ENCODE peak calls at places on chromosomes 12 and 14, in nine cellular contexts. J is fibroblast of mammary gland; M is substantia nigra; N is amniotic epithelial cell; O is nucleus accumbens; G is stimulated activated CD4-positive, alpha-beta T cell treated with anti-CD3 and anti-CD28 coated beads, TNF-alpha, amount 100 ng/mL, for 1 hour; T is uterus; W is iris pigment epithelial cell; A is lower lobe of right lung. F is an unnamed sample.
A peak's percentile ranks its signal among the peaks of the same experiment; 100 is the strongest.

GRCh38 chr14:24398943-24399801 is at the start of gene NYNRIN:
- DNase-seq in J (peak; percentile 20), O (peak; percentile 35), N (peak; percentile 13), G (no peak), T (peak; percentile 62), M (peak; percentile 12), W (peak; percentile 13), A (peak; percentile 63), F (peak; percentile 82)

GRCh38 chr14:21496453-21496852 is 14.7 kb downstream of the METTL3 start:
- DNase-seq in T (no peak), J (peak; percentile 39), O (no peak), N (peak; percentile 79), M (no peak), A (no peak), G (no peak), W (peak; percentile 90), F (no peak)

GRCh38 chr12:64609543-64610091 is 678 bp upstream of the RASSF3 start:
- DNase-seq in O (no peak), T (no peak), J (peak; percentile 19), M (no peak), G (no peak), N (peak; percentile 19), W (peak; percentile 31), A (no peak), F (no peak)

GRCh38 chr14:49970474-49971147 is 77.7 kb downstream of the ARF6 start:
- DNase-seq in O (no peak), J (peak; percentile 74), T (no peak), G (no peak), W (peak; percentile 83), A (no peak), M (no peak), N (peak; percentile 80), F (no peak)

GRCh38 chr12:109734219-109735000 is 20.8 kb downstream of the FAM222A start:
- DNase-seq in M (no peak), T (peak; percentile 9), J (no peak), A (peak; percentile 35), N (no peak), O (no peak), G (no peak), W (no peak), F (peak; percentile 78)

GRCh38 chr12:54840293-54840692 is 14.0 kb upstream of the MUCL1 start:
- DNase-seq in J (no peak), W (no peak), O (no peak), G (no peak), M (no peak), N (no peak), A (no peak), T (no peak), F (no peak)

GRCh38 chr12:68636268-68636667 is 25.6 kb downstream of the RAP1B start:
- DNase-seq in J (peak; percentile 80), N (peak; percentile 90), G (no peak), O (no peak), T (no peak), M (no peak), A (no peak), W (peak; percentile 80), F (no peak)

GRCh38 chr14:34356267-34356660 is 105.8 kb downstream of the SPTSSA start:
- DNase-seq in J (peak; percentile 48), N (peak; percentile 86), W (peak; percentile 43), A (no peak), O (no peak), M (no peak), T (no peak), G (no peak), F (no peak)

GRCh38 chr12:71041481-71041880 is 116.3 kb downstream of the TSPAN8 start:
- DNase-seq in J (no peak), M (no peak), O (no peak), W (no peak), A (no peak), N (no peak), T (no peak), G (no peak), F (no peak)

GRCh38 chr12:95582230-95583058 is 31.2 kb upstream of the USP44 start:
- DNase-seq in W (peak; percentile 39), T (no peak), O (no peak), A (no peak), N (peak; percentile 27), G (no peak), M (no peak), J (peak; percentile 48), F (no peak)